ENCODE peak calls at places on chromosome 6, in eight cellular contexts. U, S, N, R, J, W, C and K are unnamed samples.

GRCh38 chr6:1422290-1422689 is 32.9 kb downstream of the FOXF2 start:
- DNase-seq in J (no peak), S (peak), N (no peak), R (no peak), U (no peak), W (no peak), C (no peak), K (no peak)

GRCh38 chr6:156956286-156956685 is 179.1 kb downstream of the ARID1B start:
- DNase-seq in R (no peak), C (no peak), J (no peak), U (no peak), S (no peak), N (no peak), W (no peak), K (no peak)

GRCh38 chr6:148854086-148854485 is 107.3 kb downstream of the UST start:
- DNase-seq in R (no peak), U (no peak), C (no peak), J (no peak), W (no peak), S (no peak), N (no peak), K (no peak)

GRCh38 chr6:140083375-140083774 is 708.9 kb upstream of the CITED2 start:
- DNase-seq in C (no peak), S (no peak), R (no peak), U (no peak), J (no peak), W (no peak), N (no peak), K (no peak)

GRCh38 chr6:163099621-163100171 is 314.8 kb upstream of the QKI start:
- DNase-seq in J (no peak), S (no peak), R (no peak), C (no peak), N (no peak), U (no peak), W (no peak), K (no peak)

GRCh38 chr6:168655462-168656152 is 214.6 kb downstream of the SMOC2 start:
- DNase-seq in N (no peak), J (no peak), U (no peak), W (no peak), S (no peak), R (no peak), C (no peak), K (no peak)

GRCh38 chr6:144434308-144434990 is 149.3 kb downstream of the UTRN start:
- DNase-seq in C (no peak), W (no peak), S (no peak), R (no peak), U (no peak), J (no peak), N (no peak), K (no peak)

GRCh38 chr6:15663057-15663638 is 320 bp upstream of the DTNBP1 start:
- DNase-seq in C (no peak), S (no peak), R (no peak), W (no peak), J (no peak), N (peak), U (no peak), K (peak)

GRCh38 chr6:158509465-158509864 is 50.4 kb upstream of the TMEM181 start:
- DNase-seq in C (no peak), R (no peak), N (no peak), J (no peak), U (no peak), S (no peak), W (no peak), K (no peak)

GRCh38 chr6:75430631-75431345 is 62.8 kb downstream of the FILIP1 start:
- DNase-seq in J (no peak), C (no peak), U (no peak), N (no peak), R (no peak), W (no peak), S (no peak), K (no peak)

GRCh38 chr6:41200901-41201783 is at the start of gene TREML2:
- DNase-seq in R (no peak), J (peak), N (no peak), U (no peak), S (no peak), C (no peak), W (no peak), K (peak)

GRCh38 chr6:22785036-22785435 is 215.7 kb downstream of the HDGFL1 start:
- DNase-seq in S (no peak), C (no peak), W (no peak), J (peak), R (peak), U (no peak), N (no peak), K (no peak)

GRCh38 chr6:16205377-16206144 is 32.8 kb upstream of the GMPR start:
- DNase-seq in S (no peak), W (no peak), J (peak), U (no peak), N (no peak), R (peak), C (no peak), K (peak)

GRCh38 chr6:113758725-113759576 is 98.2 kb upstream of the MARCKS start:
- DNase-seq in C (no peak), W (no peak), J (peak), U (no peak), N (no peak), R (no peak), S (no peak), K (no peak)

GRCh38 chr6:158808442-158808833 is 10.7 kb downstream of the EZR start:
- DNase-seq in J (no peak), R (no peak), W (peak), S (no peak), C (no peak), U (no peak), N (no peak), K (no peak)

GRCh38 chr6:15441215-15441868 is 195.5 kb downstream of the JARID2 start:
- DNase-seq in W (no peak), S (no peak), U (no peak), C (no peak), J (peak), R (peak), N (peak), K (peak)

GRCh38 chr6:136609878-136610706 is 59.9 kb upstream of the MAP7 start:
- DNase-seq in U (no peak), W (peak), S (peak), R (no peak), J (no peak), C (no peak), N (peak), K (no peak)

GRCh38 chr6:109076421-109076820 is 18.2 kb downstream of the SESN1 start:
- DNase-seq in S (no peak), R (no peak), W (no peak), U (no peak), C (no peak), N (no peak), J (no peak), K (no peak)

GRCh38 chr6:138410972-138411667 is 7.1 kb downstream of the HEBP2 start:
- DNase-seq in J (peak), N (no peak), S (no peak), U (no peak), W (no peak), R (no peak), C (no peak), K (peak)

GRCh38 chr6:167968091-167968490 is 29.4 kb upstream of the KIF25 start:
- DNase-seq in W (no peak), U (no peak), C (no peak), N (no peak), R (peak), S (no peak), J (no peak), K (no peak)

GRCh38 chr6:130872250-130873095 is 45.3 kb downstream of the SMLR1 start:
- DNase-seq in C (peak), J (peak), W (peak), U (peak), S (no peak), N (peak), R (peak), K (peak)

GRCh38 chr6:56490994-56491393 is 151.7 kb downstream of the DST start:
- DNase-seq in S (no peak), J (no peak), U (no peak), N (no peak), C (no peak), W (no peak), R (no peak), K (no peak)

GRCh38 chr6:98039876-98040605 is 757.0 kb upstream of the MMS22L start:
- DNase-seq in R (no peak), S (no peak), U (no peak), J (no peak), W (no peak), N (no peak), C (no peak), K (no peak)

GRCh38 chr6:14095444-14095843 is 22.1 kb upstream of the CD83 start:
- DNase-seq in N (no peak), J (peak), R (no peak), W (no peak), U (no peak), S (no peak), C (no peak), K (no peak)

GRCh38 chr6:2899596-2899995 is 3.5 kb downstream of the SERPINB9 start:
- DNase-seq in W (no peak), C (no peak), N (no peak), J (peak), S (no peak), U (no peak), R (no peak), K (peak)

GRCh38 chr6:583116-583515 is 73.8 kb downstream of the HUS1B start:
- DNase-seq in R (no peak), N (no peak), C (no peak), S (no peak), W (no peak), U (no peak), J (peak), K (no peak)

GRCh38 chr6:108142240-108142639 is 23.6 kb upstream of the NR2E1 start:
- DNase-seq in C (no peak), S (no peak), U (no peak), J (no peak), R (no peak), N (no peak), W (no peak), K (no peak)

GRCh38 chr6:15389759-15390723 is 144.2 kb downstream of the JARID2 start:
- DNase-seq in J (peak), W (no peak), U (no peak), R (peak), C (no peak), S (no peak), N (no peak), K (peak)

GRCh38 chr6:152267967-152268845 is 369.0 kb downstream of the SYNE1 start:
- DNase-seq in R (no peak), S (no peak), W (no peak), J (peak), C (no peak), N (no peak), U (no peak), K (peak)

GRCh38 chr6:137332637-137333228 is 113.5 kb upstream of the IFNGR1 start:
- DNase-seq in C (no peak), U (no peak), S (no peak), R (no peak), N (no peak), J (no peak), W (no peak), K (no peak)

GRCh38 chr6:68891419-68891818 is 256.3 kb downstream of the ADGRB3 start:
- DNase-seq in U (no peak), R (no peak), J (no peak), N (no peak), C (no peak), W (no peak), S (no peak), K (no peak)

GRCh38 chr6:111555041-111555440 is 50.6 kb downstream of the TRAF3IP2 start:
- DNase-seq in R (no peak), C (no peak), S (no peak), W (no peak), U (no peak), J (no peak), N (peak), K (no peak)

GRCh38 chr6:13924146-13924948 is 405 bp upstream of the RNF182 start:
- DNase-seq in W (peak), C (no peak), N (no peak), R (peak), J (peak), S (no peak), U (peak), K (no peak)

GRCh38 chr6:103455275-103455674 is 1404.4 kb downstream of the HACE1 start:
- DNase-seq in U (no peak), R (no peak), J (no peak), C (no peak), W (no peak), N (no peak), S (no peak), K (no peak)

GRCh38 chr6:170554888-170555137 is 644 bp downstream of the TBP start:
- DNase-seq in N (no peak), J (no peak), S (no peak), W (no peak), U (no peak), R (no peak), C (no peak), K (no peak)

GRCh38 chr6:170555305-170555704 is 1.1 kb downstream of the TBP start:
- DNase-seq in J (no peak), N (no peak), C (no peak), W (no peak), U (no peak), S (no peak), R (no peak), K (no peak)

GRCh38 chr6:170553686-170554085 is 483 bp upstream of the TBP start:
- DNase-seq in C (no peak), N (no peak), J (no peak), W (peak), U (no peak), R (no peak), S (no peak), K (peak)

GRCh38 chr6:170552765-170553685 is at the start of gene PSMB1:
- DNase-seq in J (peak), S (peak), C (peak), U (peak), N (peak), R (peak), W (peak), K (peak)

DNA sequence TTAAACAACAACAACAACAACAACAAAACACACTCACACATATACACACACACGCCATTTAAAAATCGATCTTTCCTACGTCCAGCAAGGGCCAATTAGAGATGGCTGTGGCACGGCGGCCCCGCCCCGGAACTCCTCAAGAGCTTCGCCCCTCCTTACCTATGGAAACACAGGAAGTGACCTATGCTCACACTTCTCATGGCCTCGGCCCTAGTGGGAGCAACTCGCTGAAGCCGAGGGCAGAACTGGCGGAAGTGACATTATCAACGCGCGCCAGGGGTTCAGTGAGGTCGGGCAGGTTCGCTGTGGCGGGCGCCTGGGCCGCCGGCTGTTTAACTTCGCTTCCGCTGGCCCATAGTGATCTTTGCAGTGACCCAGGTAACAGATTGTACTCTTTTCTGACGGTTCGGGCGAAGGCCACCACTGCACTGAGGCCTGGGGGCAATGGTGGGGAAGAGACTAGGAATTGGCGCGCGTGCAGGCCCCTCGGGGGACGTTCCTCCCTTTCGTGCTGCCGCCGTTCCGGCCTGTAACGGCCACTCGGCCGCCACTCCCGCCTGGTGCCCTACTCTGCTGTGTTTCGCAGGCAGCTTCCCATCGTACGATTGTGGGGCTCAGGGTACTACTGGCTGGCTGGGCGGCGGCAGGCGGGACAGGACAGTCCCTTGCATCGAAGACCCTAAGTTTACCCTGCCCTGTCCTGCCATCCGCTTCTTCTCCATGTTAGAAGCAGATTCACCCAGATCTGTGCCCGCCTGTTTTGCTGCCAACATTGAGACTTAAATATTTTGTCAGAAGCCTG is at the start of gene TBP:
- DNase-seq in U (peak), N (peak), R (peak), J (peak), W (peak), S (peak), C (peak), K (peak)
- TF ChIP-seq CTCF in U (no peak), N (no peak), R (no peak), J (no peak), W (no peak), S (no peak), C (no peak), K (no peak)

GRCh38 chr6:31478186-31478950 is 19.6 kb upstream of the MICB start:
- DNase-seq in J (no peak), S (no peak), R (no peak), C (peak), N (no peak), W (no peak), U (no peak), K (no peak)

GRCh38 chr6:31477521-31477920 is 20.4 kb upstream of the MICB start:
- DNase-seq in S (no peak), R (no peak), C (no peak), W (no peak), J (no peak), U (no peak), N (no peak), K (no peak)

GRCh38 chr6:31474871-31475286 is 23.1 kb upstream of the MICB start:
- DNase-seq in C (peak), S (no peak), J (no peak), W (no peak), N (no peak), U (no peak), R (no peak), K (no peak)

GRCh38 chr6:31473780-31474725 is 23.9 kb upstream of the MICB start:
- DNase-seq in U (no peak), S (no peak), N (no peak), C (no peak), W (no peak), J (no peak), R (no peak), K (no peak)

DNA sequence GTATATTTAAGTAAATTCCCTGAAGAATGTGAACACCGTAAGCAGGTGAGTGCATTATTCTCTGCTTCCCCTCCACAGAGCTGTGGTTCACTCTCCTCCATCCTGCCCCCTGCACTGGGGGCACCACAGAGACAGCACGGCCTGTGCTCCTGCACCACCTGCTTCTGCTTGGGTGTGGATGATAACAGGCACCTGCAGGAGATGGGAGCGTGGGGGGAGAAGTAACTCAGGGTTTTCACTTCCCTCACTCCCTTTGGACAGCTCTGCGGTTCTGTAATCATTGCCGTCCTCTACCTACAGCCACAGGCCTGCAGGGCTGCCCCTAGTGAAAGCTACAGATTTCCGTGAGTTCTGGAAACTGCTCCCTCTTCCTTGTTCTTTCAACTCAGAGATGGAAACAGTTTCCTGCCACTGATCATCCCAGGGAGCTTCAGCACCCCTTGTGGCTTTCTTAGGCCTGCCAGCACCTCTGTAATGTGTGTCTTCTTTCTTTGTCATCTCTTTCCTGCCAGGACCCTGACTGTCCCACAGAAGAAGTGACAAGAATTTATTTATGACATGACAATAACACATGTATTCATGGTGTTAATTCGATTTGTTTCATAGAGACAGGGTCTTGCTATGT is 21.3 kb upstream of the MICB start:
- DNase-seq in W (no peak), N (no peak), J (no peak), C (peak), R (no peak), S (no peak), U (no peak), K (no peak)
- TF ChIP-seq CTCF in W (no peak), N (no peak), J (no peak), C (no peak), R (no peak), S (no peak), U (no peak), K (peak)

DNA sequence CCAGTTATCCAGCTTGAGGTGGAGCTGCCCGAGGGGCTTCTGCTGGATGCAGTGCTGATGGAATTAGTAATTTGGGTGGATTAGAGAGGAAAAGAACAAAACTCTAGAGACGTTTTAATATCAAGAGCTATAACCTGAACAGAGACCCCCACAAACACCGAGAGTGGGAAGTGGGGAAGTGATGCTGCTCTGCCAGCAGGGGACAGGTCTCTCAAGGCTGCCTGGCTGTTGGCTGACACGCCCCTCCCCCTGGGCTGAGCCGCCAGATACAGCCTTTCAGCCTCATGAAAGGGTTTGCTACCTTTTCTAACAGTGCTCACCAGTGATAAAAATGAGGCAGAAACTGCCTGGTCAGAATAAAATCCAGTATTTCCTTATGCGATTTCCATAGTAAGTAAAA is 9.6 kb downstream of the LEMD2 start:
- DNase-seq in R (no peak), J (no peak), N (no peak), S (no peak), C (no peak), W (no peak), U (no peak), K (no peak)
- TF ChIP-seq CTCF in R (peak), J (no peak), N (no peak), S (no peak), C (no peak), W (no peak), U (no peak), K (no peak)

GRCh38 chr6:133752129-133752528 is 136.8 kb upstream of the TCF21 start:
- DNase-seq in W (no peak), C (no peak), R (no peak), J (no peak), S (no peak), U (no peak), N (no peak), K (no peak)

GRCh38 chr6:133754298-133754697 is 134.6 kb upstream of the TCF21 start:
- DNase-seq in C (no peak), W (no peak), J (no peak), U (no peak), R (no peak), N (no peak), S (no peak), K (no peak)

GRCh38 chr6:133746417-133746770 is 142.5 kb upstream of the TCF21 start:
- DNase-seq in U (no peak), J (no peak), W (no peak), C (no peak), S (no peak), R (no peak), N (no peak), K (no peak)

GRCh38 chr6:133748628-133749027 is 140.3 kb upstream of the TCF21 start:
- DNase-seq in C (no peak), W (no peak), N (no peak), R (no peak), J (no peak), U (no peak), S (no peak), K (no peak)

GRCh38 chr6:133749427-133749826 is 139.5 kb upstream of the TCF21 start:
- DNase-seq in J (no peak), R (no peak), C (no peak), S (no peak), N (no peak), U (no peak), W (no peak), K (no peak)
- TF ChIP-seq CTCF in J (no peak), R (no peak), C (no peak), S (no peak), N (no peak), U (no peak), W (no peak), K (no peak)